ENCODE peak calls at places on chromosomes 13 and 19, in four cellular contexts. O, M, B and P are unnamed samples. For H3K4me1, the result is how much of the 10 kb centered on the place peaks cover.

GRCh38 chr19:14028901-14029300 is 953 bp downstream of the RLN3 start:
- DNase-seq in O (no peak), M (no peak), B (no peak), P (no peak)

GRCh38 chr13:94607939-94608338 is 6.3 kb downstream of the GPR180 start:
- DNase-seq in O (no peak), M (peak), B (no peak), P (no peak)

GRCh38 chr19:38596057-38596981 is 21.4 kb downstream of the MAP4K1 start:
- DNase-seq in O (no peak), M (peak), B (peak), P (peak)

GRCh38 chr19:42634409-42635232 is 39.9 kb upstream of the CEACAM8 start:
- DNase-seq in O (no peak), M (peak), B (peak), P (peak)

GRCh38 chr13:42364613-42365000 is 92.7 kb downstream of the AKAP11 start:
- DNase-seq in O (no peak), M (no peak), B (no peak), P (no peak)

GRCh38 chr19:18117692-18118378 is 20.3 kb downstream of the MAST3 start:
- DNase-seq in O (peak), M (peak), B (peak), P (no peak)

GRCh38 chr19:47778954-47779351 is 450 bp downstream of the SELENOW start:
- DNase-seq in O (peak), M (peak), B (no peak), P (no peak)

GRCh38 chr13:113598481-113598880 is 13.9 kb downstream of the TFDP1 start:
- DNase-seq in O (peak), M (no peak), B (no peak), P (no peak)

GRCh38 chr19:3699741-3700241 is 477 bp downstream of the PIP5K1C start:
- DNase-seq in O (no peak), M (no peak), B (peak), P (no peak)

GRCh38 chr19:33863436-33863835 is 66.8 kb downstream of the KCTD15 start:
- DNase-seq in O (no peak), M (no peak), B (no peak), P (no peak)

GRCh38 chr13:103012611-103013010 is 53.6 kb downstream of the SLC10A2 start:
- DNase-seq in O (no peak), M (no peak), B (no peak), P (no peak)

GRCh38 chr13:32390048-32390447 is 37.9 kb downstream of the N4BP2L1 start:
- DNase-seq in O (no peak), M (no peak), B (no peak), P (no peak)

GRCh38 chr19:57566396-57567256 is 7.0 kb upstream of the ZNF550 start:
- DNase-seq in O (no peak), M (peak), B (peak), P (no peak)

GRCh38 chr19:19602136-19602712 is 16.3 kb downstream of the PBX4 start:
- DNase-seq in O (no peak), M (no peak), B (no peak), P (no peak)

GRCh38 chr19:4300589-4300988 is 1.6 kb downstream of the TMIGD2 start:
- DNase-seq in O (no peak), M (no peak), B (no peak), P (no peak)

GRCh38 chr13:99949657-99950413 is 21.7 kb downstream of the ZIC5 start:
- DNase-seq in O (no peak), M (no peak), B (no peak), P (no peak)

GRCh38 chr13:111510502-111511218 is 190.2 kb downstream of the TEX29 start:
- DNase-seq in O (peak), M (no peak), B (no peak), P (no peak)

GRCh38 chr13:24627090-24627714 is 53.0 kb upstream of the ATP12A start:
- DNase-seq in O (no peak), M (peak), B (no peak), P (peak)

GRCh38 chr19:18833141-18833476 is 1.4 kb downstream of the UPF1 start:
- DNase-seq in O (no peak), M (no peak), B (no peak), P (no peak)

GRCh38 chr13:113641426-113641825 is 16.6 kb downstream of the ATP4B start:
- DNase-seq in O (peak), M (no peak), B (no peak), P (no peak)

GRCh38 chr19:13083008-13083404 is 19.7 kb downstream of the LYL1 start:
- DNase-seq in O (no peak), M (no peak), B (no peak), P (no peak)

GRCh38 chr13:100461309-100462035 is 127.1 kb downstream of the GGACT start:
- DNase-seq in O (no peak), M (no peak), B (no peak), P (no peak)

GRCh38 chr13:62879071-62879470 is 1463.4 kb upstream of the PCDH20 start:
- DNase-seq in O (no peak), M (peak), B (no peak), P (no peak)

GRCh38 chr19:2982983-2983350 is 5.6 kb downstream of the TLE6 start:
- DNase-seq in O (peak), M (peak), B (no peak), P (no peak)

DNA sequence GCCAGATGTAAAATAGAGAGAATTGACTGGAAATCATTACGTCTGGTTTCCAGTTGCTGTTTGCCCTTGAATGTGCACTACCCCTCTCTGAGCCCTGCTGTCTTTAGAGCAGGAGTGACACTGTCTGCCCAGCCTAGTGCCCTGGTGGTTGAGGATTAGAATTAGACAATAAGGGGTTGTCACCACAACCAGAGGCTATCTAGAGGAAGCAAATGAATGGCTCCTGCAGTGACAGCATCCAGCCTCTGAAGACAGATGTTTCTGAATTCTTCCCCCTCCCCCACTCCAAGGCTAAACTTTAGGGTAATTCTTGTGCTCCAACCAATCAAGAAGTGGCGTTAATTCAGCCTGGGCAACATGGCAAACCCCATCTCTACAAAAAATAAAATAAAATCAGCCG is 2.0 kb downstream of the RAB8A start:
- DNase-seq in O (no peak), M (no peak), B (no peak), P (no peak)
- H3K4me1 ChIP-seq in O (under half), M (under half), B (under half), P (under half)

GRCh38 chr13:77033717-77034302 is 6.9 kb upstream of the FBXL3 start:
- DNase-seq in O (no peak), M (no peak), B (no peak), P (no peak)

GRCh38 chr13:77038907-77039470 is 12.0 kb upstream of the FBXL3 start:
- DNase-seq in O (no peak), M (no peak), B (no peak), P (no peak)

GRCh38 chr13:77034883-77035282 is 7.9 kb upstream of the FBXL3 start:
- DNase-seq in O (no peak), M (no peak), B (no peak), P (no peak)

GRCh38 chr13:77040076-77040475 is 13.1 kb upstream of the FBXL3 start:
- DNase-seq in O (no peak), M (no peak), B (no peak), P (no peak)

DNA sequence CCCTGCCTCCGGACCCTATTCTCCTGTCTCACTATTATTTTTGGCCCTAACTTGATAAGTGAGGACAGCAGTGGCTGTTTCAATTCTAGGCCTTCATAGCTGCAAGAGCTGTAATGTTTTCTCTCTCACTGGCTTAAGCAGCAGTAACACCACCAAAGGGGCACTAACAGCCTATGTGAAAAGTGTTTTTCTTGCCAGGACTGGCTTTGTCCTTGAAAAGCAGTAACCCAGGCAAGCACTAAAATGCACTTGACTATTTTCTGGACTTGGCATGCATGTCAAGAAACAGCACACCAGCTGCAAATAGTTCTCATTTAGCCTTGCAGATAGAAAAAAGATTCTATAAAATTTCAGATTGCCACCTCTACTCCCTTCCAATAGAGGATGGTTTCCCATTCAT is 9.3 kb upstream of the FBXL3 start:
- DNase-seq in O (no peak), M (no peak), B (no peak), P (no peak)
- H3K27ac ChIP-seq in O (no peak), M (no peak), B (no peak), P (no peak)

GRCh38 chr19:10107254-10107653 is 1.1 kb downstream of the PPAN start:
- DNase-seq in O (no peak), M (no peak), B (no peak), P (no peak)
- H3K4me1 ChIP-seq in O (under half), M (under half), B (under half), P (under half)

GRCh38 chr13:45870232-45870631 is 18.7 kb upstream of the SIAH3 start:
- DNase-seq in O (no peak), M (no peak), B (no peak), P (no peak)
- H3K27ac ChIP-seq in O (no peak), M (no peak), B (no peak), P (no peak)

GRCh38 chr13:30409911-30410704 is 12.2 kb upstream of the UBE2L5 start:
- DNase-seq in O (no peak), M (peak), B (no peak), P (no peak)
- H3K4me1 ChIP-seq in O (under half), M (under half), B (under half), P (under half)

DNA sequence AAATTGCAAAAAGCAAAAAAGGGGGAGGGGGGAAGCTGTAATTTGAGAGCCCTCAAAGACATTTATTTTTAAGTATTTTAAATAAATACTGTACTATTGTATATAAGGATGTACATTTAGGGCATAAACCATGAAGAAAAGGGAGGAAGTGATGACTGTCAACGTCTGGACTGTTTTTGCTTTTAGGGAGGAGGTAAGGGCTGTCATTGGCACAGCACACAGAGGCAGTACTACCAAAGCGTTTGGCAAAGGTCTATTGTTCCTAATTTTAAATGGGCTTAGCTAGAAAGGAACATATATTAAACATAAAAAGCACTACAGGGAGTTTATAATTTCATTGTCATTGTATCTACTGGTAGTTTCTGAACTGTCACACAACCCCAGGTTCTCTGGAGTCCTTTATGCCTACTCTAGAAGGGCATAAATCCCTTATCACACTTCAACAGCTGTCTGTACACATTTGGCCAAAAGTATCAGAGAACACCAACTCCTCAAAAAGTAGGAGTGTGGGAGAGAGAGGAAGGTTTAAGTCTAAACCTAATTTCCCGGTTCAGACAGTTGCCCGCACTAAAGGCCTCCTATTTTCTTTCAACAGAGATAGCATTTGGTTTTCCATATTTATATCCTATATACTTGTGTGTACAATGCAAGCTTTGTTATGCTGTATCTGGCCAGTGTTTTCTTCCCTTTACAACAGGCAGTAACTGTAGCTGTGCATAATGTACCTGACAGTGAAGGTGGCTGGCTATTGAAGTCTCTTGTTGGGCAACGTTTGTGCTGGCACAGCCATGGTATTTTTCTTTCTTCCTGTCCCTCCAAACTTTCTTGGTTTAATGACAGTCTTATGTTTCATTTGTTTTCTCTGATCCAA is 406.2 kb downstream of the KLF5 start:
- DNase-seq in O (no peak), M (no peak), B (no peak), P (no peak)
- H3K27ac ChIP-seq in O (no peak), M (no peak), B (no peak), P (no peak)

GRCh38 chr13:27133889-27134288 is 37.7 kb downstream of the USP12 start:
- DNase-seq in O (no peak), M (no peak), B (no peak), P (no peak)
- H3K4me1 ChIP-seq in O (under half), M (under half), B (under half), P (under half)

GRCh38 chr19:55068803-55069136 is 5.8 kb upstream of the RDH13 start:
- DNase-seq in O (no peak), M (no peak), B (no peak), P (no peak)
- H3K27ac ChIP-seq in O (no peak), M (no peak), B (no peak), P (no peak)

GRCh38 chr13:98651716-98652115 is 74.8 kb upstream of the STK24 start:
- DNase-seq in O (no peak), M (no peak), B (no peak), P (no peak)
- H3K4me1 ChIP-seq in O (under half), M (under half), B (under half), P (under half)

DNA sequence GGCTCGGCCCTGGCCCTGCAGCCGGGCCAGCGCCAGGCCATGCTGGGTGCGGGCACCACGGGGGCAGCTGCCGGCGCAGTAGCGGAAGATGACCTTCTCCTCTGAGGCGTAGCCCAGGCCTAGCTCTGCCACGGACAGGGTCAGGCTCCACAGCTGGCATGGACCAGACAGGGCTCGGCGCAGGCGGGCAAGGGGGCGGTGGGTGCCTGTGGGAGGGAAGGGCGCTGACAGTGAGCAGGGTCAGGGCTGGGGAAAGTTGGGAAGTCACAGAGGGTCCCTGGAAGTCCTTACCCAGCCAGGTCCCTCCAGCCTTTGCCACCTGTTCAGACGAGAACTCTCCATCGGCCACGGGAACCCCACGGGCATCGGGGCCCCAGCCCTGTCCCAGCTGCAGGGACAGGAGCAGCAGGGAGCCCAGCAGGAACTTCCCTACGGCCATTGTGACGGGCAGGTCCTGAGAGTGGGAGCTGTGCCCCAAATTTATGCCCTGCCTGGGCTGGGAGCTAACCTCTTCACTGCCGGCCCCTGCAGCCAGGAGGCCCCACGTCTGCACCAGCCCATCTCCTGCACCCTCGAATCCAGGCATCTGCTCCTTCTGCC is at the start of gene PSPN:
- DNase-seq in O (no peak), M (no peak), B (no peak), P (no peak)
- H3K27ac ChIP-seq in O (no peak), M (no peak), B (no peak), P (no peak)